ENCODE peak calls at places on chromosomes 7 and 10, in five cellular contexts. K is HCT116, N is suprapubic skin, P is HepG2, G is Panc1. M is an unnamed sample.

GRCh38 chr10:112471878-112472487 is 25.0 kb downstream of the VTI1A start:
- DNase-seq in K (peak; percentile 72), N (no peak), P (peak; percentile 52), G (peak; percentile 50), M (no peak)

GRCh38 chr10:60883187-60883586 is 60.8 kb downstream of the RHOBTB1 start:
- DNase-seq in K (peak; percentile 8), N (no peak), P (peak; percentile 43), G (peak; percentile 24), M (no peak)

GRCh38 chr10:103480521-103480920 is 1.5 kb upstream of the CALHM3 start:
- DNase-seq in K (no peak), N (no peak), P (no peak), G (no peak), M (no peak)

GRCh38 chr7:130266258-130266960 is at the start of gene CPA2:
- DNase-seq in K (no peak), N (no peak), P (no peak), G (no peak), M (no peak)

GRCh38 chr7:140174217-140174616 is 2.6 kb downstream of the KDM7A start:
- DNase-seq in K (no peak), N (no peak), P (no peak), G (no peak), M (no peak)

GRCh38 chr7:43650457-43651052 is 67.6 kb downstream of the STK17A start:
- DNase-seq in K (no peak), N (no peak), P (no peak), G (no peak), M (no peak)

GRCh38 chr10:59047180-59047579 is 129.3 kb upstream of the PHYHIPL start:
- DNase-seq in K (no peak), N (no peak), P (no peak), G (no peak), M (no peak)

GRCh38 chr7:112306903-112307302 is 100.4 kb downstream of the ZNF277 start:
- DNase-seq in K (no peak), N (no peak), P (no peak), G (no peak), M (no peak)

GRCh38 chr7:83077328-83077727 is 85.4 kb downstream of the PCLO start:
- DNase-seq in K (no peak), N (no peak), P (no peak), G (no peak), M (no peak)

GRCh38 chr10:27637601-27638000 is 108.0 kb downstream of the MKX start:
- DNase-seq in K (no peak), N (no peak), P (no peak), G (no peak), M (no peak)
- TF ChIP-seq POLR2AphosphoS5 in K (no peak), N (no peak), P (no peak), G (no peak), M (no peak)

GRCh38 chr10:34780818-34781380 is 34.2 kb downstream of the PARD3 start:
- DNase-seq in K (no peak), N (no peak), P (no peak), G (no peak), M (no peak)
- TF ChIP-seq POLR2AphosphoS5 in K (no peak), N (no peak), P (no peak), G (no peak), M (peak; percentile 43)

DNA sequence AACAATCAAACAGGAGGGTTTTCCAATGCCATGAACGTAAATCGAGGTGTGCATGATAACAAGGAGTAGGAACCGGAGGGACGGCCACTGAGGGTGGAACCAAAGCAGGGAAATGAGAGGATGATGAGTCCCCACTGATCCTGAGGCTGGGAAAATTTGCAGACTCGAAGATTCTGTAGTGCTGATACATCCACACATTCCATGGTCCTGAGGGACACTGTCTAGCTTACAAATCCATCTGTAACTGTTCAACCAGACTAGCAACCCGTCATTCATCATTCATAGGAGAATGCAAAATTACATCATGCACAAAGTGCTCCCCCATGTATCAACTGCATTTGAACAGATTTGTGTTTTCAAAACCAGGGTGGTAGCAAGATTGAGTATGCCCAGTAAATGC is 189.7 kb downstream of the PTPRN2 start:
- DNase-seq in K (no peak), N (no peak), P (no peak), G (no peak), M (no peak)
- TF ChIP-seq POLR2AphosphoS5 in K (no peak), N (no peak), P (no peak), G (no peak), M (no peak)

DNA sequence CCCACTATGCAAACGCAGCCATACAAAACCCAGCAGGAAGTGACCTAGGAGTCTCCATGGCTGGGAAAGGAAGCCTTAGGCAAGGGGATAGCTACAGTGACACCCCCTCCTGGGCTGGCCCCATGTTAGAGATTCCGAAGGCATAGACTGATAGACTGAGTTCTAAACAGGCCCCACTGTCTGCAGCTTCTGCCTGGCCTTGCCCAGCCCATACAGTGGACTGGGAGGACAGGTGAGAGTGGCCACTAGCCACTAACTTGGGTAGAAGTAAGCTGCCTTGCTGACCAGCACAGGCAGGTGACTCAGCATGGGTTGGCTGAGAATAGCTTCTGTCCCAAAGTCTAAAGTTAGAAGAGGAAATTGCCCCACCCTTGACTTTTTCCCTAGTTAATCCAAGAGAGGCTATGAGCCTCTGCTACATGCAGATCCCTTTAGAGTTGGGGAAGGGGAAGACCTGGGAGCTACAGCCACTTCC is 106.2 kb downstream of the C10orf105 start:
- DNase-seq in K (peak; percentile 12), N (no peak), P (no peak), G (no peak), M (no peak)
- TF ChIP-seq POLR2AphosphoS5 in K (peak; percentile 30), N (no peak), P (no peak), G (no peak), M (no peak)

GRCh38 chr10:79488303-79488702 is 24.0 kb upstream of the EIF5AL1 start:
- DNase-seq in K (peak; percentile 48), N (peak; percentile 86), P (no peak), G (no peak), M (no peak)
- TF ChIP-seq POLR2AphosphoS5 in K (peak; percentile 29), N (no peak), P (no peak), G (no peak), M (peak; percentile 52)

GRCh38 chr7:36640682-36641081 is 83.6 kb downstream of the AOAH start:
- DNase-seq in K (no peak), N (no peak), P (no peak), G (no peak), M (no peak)

GRCh38 chr7:36638140-36638539 is 86.2 kb downstream of the AOAH start:
- DNase-seq in K (no peak), N (no peak), P (no peak), G (no peak), M (no peak)

GRCh38 chr7:36639826-36640225 is 84.5 kb downstream of the AOAH start:
- DNase-seq in K (no peak), N (no peak), P (no peak), G (no peak), M (no peak)

GRCh38 chr7:36637417-36637816 is 86.9 kb downstream of the AOAH start:
- DNase-seq in K (no peak), N (no peak), P (no peak), G (no peak), M (no peak)

GRCh38 chr7:36638586-36639265 is 85.6 kb downstream of the AOAH start:
- DNase-seq in K (no peak), N (no peak), P (no peak), G (no peak), M (no peak)
- TF ChIP-seq POLR2AphosphoS5 in K (no peak), N (no peak), P (no peak), G (no peak), M (no peak)

GRCh38 chr7:116356333-116356965 is 143.1 kb upstream of the CAV2 start:
- DNase-seq in K (no peak), N (no peak), P (no peak), G (no peak), M (no peak)

GRCh38 chr7:116354171-116354545 is 143.8 kb downstream of the TES start:
- DNase-seq in K (no peak), N (peak; percentile 65), P (no peak), G (no peak), M (no peak)

GRCh38 chr7:116353614-116354013 is 143.3 kb downstream of the TES start:
- DNase-seq in K (no peak), N (peak; percentile 68), P (no peak), G (no peak), M (no peak)

GRCh38 chr7:116355423-116355765 is 144.1 kb upstream of the CAV2 start:
- DNase-seq in K (no peak), N (no peak), P (no peak), G (no peak), M (no peak)

DNA sequence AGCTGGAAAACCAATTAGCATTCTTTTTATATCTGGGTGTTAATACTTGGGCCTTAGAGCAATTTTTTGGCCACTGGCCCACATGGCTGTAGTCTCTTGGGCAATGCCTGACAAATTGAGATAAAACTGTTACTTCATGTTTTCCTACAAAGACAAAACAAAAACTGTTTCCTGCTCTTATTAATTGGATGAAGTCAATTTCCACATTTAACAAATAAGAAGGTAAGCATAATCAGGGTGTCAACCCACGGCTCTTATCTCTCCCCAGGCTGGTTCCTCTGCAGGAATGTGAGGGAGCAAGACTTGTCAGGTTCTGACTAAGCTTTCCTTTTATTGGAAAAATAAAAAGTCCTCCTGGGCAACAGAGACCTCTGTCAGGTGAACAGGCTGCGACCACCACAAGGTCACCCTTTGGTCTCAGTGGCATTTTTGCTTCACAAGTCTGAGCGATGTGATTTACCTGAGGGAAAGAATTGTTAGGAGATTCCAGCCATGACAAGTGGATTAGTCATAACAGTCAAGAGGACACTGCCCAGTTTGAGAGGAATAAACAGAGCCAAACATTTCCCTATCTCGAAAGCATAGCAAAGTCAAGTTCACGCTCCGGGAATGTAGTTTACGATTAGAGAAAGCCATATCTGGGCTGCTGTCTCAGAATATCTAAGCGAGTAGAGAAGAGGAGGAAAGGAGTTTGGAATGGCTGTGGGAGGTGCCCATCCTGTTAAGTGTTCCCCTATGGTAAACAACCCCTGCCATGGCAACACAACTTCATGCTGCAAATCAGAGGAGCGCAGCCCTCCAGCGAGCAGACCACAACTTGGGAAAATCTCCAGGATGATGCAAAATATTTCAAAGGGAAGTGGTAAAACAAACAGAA is 144.4 kb downstream of the TES start:
- DNase-seq in K (peak; percentile 96), N (peak; percentile 74), P (peak; percentile 12), G (peak; percentile 98), M (peak; percentile 72)
- TF ChIP-seq POLR2AphosphoS5 in K (peak; percentile 39), N (peak; percentile 17), P (no peak), G (peak; percentile 67), M (peak; percentile 10)

GRCh38 chr10:65377687-65378086 is 1548.1 kb upstream of the LRRTM3 start:
- DNase-seq in K (no peak), N (no peak), P (no peak), G (no peak), M (no peak)

DNA sequence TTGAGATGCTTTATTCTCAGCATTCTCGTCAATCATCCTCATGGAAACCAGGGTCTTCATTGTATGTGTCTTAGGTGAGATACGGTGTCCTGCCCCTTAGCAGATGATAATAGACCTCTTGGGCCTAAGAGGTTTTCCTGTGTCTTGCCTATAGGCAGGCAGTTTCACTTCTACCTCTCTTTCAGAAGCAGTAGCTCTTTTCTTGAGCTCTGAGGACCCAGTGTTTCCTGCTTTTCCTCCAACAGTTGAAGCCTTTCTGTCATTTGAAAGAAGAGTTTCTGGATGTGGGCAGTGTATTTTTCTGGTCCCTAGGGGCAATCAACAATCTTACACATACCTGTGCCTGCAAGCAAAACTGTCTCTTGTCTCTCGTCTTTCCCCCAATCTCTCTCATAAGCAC is 1550.3 kb upstream of the LRRTM3 start:
- DNase-seq in K (no peak), N (no peak), P (no peak), G (no peak), M (no peak)
- TF ChIP-seq POLR2AphosphoS5 in K (no peak), N (no peak), P (no peak), G (no peak), M (no peak)